ENCODE peak calls at places on chromosome 18, in eight cellular contexts. One of them, this sample, is unnamed.
A peak's percentile ranks its signal among the peaks of the same experiment; 100 is the strongest.

GRCh38 chr18:11324956-11325873 is 175.8 kb upstream of the PIEZO2 start:
- DNase-seq in uterus: no peak
- DNase-seq in stimulated activated CD8-positive, alpha-beta memory T cell treated with anti-CD3 and anti-CD28 coated beads, Interleukin-4, amount 100 ng/mL, for 4 hours: no peak
- DNase-seq in skeletal muscle cell: peak; percentile 57
- DNase-seq in activated naive CD4-positive, alpha-beta T cell treated with anti-CD3 and anti-CD28 coated beads for 36 hours: no peak
- DNase-seq in GDM1: no peak
- DNase-seq in amniotic stem cell: peak; percentile 86
- DNase-seq in non-pigmented ciliary epithelial cell: peak; percentile 83
- DNase-seq in this sample: no peak

GRCh38 chr18:63240541-63241316 is 78.8 kb downstream of the BCL2 start:
- DNase-seq in uterus: no peak
- DNase-seq in stimulated activated CD8-positive, alpha-beta memory T cell treated with anti-CD3 and anti-CD28 coated beads, Interleukin-4, amount 100 ng/mL, for 4 hours: no peak
- DNase-seq in skeletal muscle cell: no peak
- DNase-seq in activated naive CD4-positive, alpha-beta T cell treated with anti-CD3 and anti-CD28 coated beads for 36 hours: no peak
- DNase-seq in GDM1: no peak
- DNase-seq in amniotic stem cell: no peak
- DNase-seq in non-pigmented ciliary epithelial cell: no peak
- DNase-seq in this sample: no peak

GRCh38 chr18:7766817-7767216 is 199.7 kb downstream of the PTPRM start:
- DNase-seq in uterus: no peak
- DNase-seq in stimulated activated CD8-positive, alpha-beta memory T cell treated with anti-CD3 and anti-CD28 coated beads, Interleukin-4, amount 100 ng/mL, for 4 hours: no peak
- DNase-seq in skeletal muscle cell: no peak
- DNase-seq in activated naive CD4-positive, alpha-beta T cell treated with anti-CD3 and anti-CD28 coated beads for 36 hours: no peak
- DNase-seq in GDM1: no peak
- DNase-seq in amniotic stem cell: no peak
- DNase-seq in non-pigmented ciliary epithelial cell: no peak
- DNase-seq in this sample: no peak

GRCh38 chr18:62621546-62621945 is 93.8 kb upstream of the PHLPP1 start:
- DNase-seq in uterus: no peak
- DNase-seq in stimulated activated CD8-positive, alpha-beta memory T cell treated with anti-CD3 and anti-CD28 coated beads, Interleukin-4, amount 100 ng/mL, for 4 hours: no peak
- DNase-seq in skeletal muscle cell: no peak
- DNase-seq in activated naive CD4-positive, alpha-beta T cell treated with anti-CD3 and anti-CD28 coated beads for 36 hours: no peak
- DNase-seq in GDM1: peak; percentile 36
- DNase-seq in amniotic stem cell: no peak
- DNase-seq in non-pigmented ciliary epithelial cell: no peak
- DNase-seq in this sample: no peak

GRCh38 chr18:11665587-11665986 is 23.5 kb upstream of the GNAL start:
- DNase-seq in uterus: no peak
- DNase-seq in stimulated activated CD8-positive, alpha-beta memory T cell treated with anti-CD3 and anti-CD28 coated beads, Interleukin-4, amount 100 ng/mL, for 4 hours: no peak
- DNase-seq in skeletal muscle cell: no peak
- DNase-seq in activated naive CD4-positive, alpha-beta T cell treated with anti-CD3 and anti-CD28 coated beads for 36 hours: no peak
- DNase-seq in GDM1: no peak
- DNase-seq in amniotic stem cell: no peak
- DNase-seq in non-pigmented ciliary epithelial cell: no peak
- DNase-seq in this sample: no peak

GRCh38 chr18:34913837-34914755 is 127.1 kb upstream of the MAPRE2 start:
- DNase-seq in uterus: no peak
- DNase-seq in stimulated activated CD8-positive, alpha-beta memory T cell treated with anti-CD3 and anti-CD28 coated beads, Interleukin-4, amount 100 ng/mL, for 4 hours: no peak
- DNase-seq in skeletal muscle cell: peak; percentile 79
- DNase-seq in activated naive CD4-positive, alpha-beta T cell treated with anti-CD3 and anti-CD28 coated beads for 36 hours: no peak
- DNase-seq in GDM1: no peak
- DNase-seq in amniotic stem cell: no peak
- DNase-seq in non-pigmented ciliary epithelial cell: no peak
- DNase-seq in this sample: no peak

GRCh38 chr18:59921384-59921891 is 21.6 kb downstream of the PMAIP1 start:
- DNase-seq in uterus: no peak
- DNase-seq in stimulated activated CD8-positive, alpha-beta memory T cell treated with anti-CD3 and anti-CD28 coated beads, Interleukin-4, amount 100 ng/mL, for 4 hours: no peak
- DNase-seq in skeletal muscle cell: no peak
- DNase-seq in activated naive CD4-positive, alpha-beta T cell treated with anti-CD3 and anti-CD28 coated beads for 36 hours: peak; percentile 82
- DNase-seq in GDM1: peak; percentile 74
- DNase-seq in amniotic stem cell: no peak
- DNase-seq in non-pigmented ciliary epithelial cell: no peak
- DNase-seq in this sample: no peak

GRCh38 chr18:58960946-58961722 is 96.5 kb downstream of the ZNF532 start:
- DNase-seq in uterus: no peak
- DNase-seq in stimulated activated CD8-positive, alpha-beta memory T cell treated with anti-CD3 and anti-CD28 coated beads, Interleukin-4, amount 100 ng/mL, for 4 hours: no peak
- DNase-seq in skeletal muscle cell: no peak
- DNase-seq in activated naive CD4-positive, alpha-beta T cell treated with anti-CD3 and anti-CD28 coated beads for 36 hours: peak; percentile 27
- DNase-seq in GDM1: no peak
- DNase-seq in amniotic stem cell: no peak
- DNase-seq in non-pigmented ciliary epithelial cell: no peak
- DNase-seq in this sample: no peak

GRCh38 chr18:8803063-8803795 is 97.9 kb downstream of the MTCL1 start:
- DNase-seq in uterus: no peak
- DNase-seq in stimulated activated CD8-positive, alpha-beta memory T cell treated with anti-CD3 and anti-CD28 coated beads, Interleukin-4, amount 100 ng/mL, for 4 hours: no peak
- DNase-seq in skeletal muscle cell: no peak
- DNase-seq in activated naive CD4-positive, alpha-beta T cell treated with anti-CD3 and anti-CD28 coated beads for 36 hours: no peak
- DNase-seq in GDM1: no peak
- DNase-seq in amniotic stem cell: no peak
- DNase-seq in non-pigmented ciliary epithelial cell: no peak
- DNase-seq in this sample: no peak

GRCh38 chr18:60978338-60978737 is 354.9 kb upstream of the CDH20 start:
- DNase-seq in uterus: no peak
- DNase-seq in stimulated activated CD8-positive, alpha-beta memory T cell treated with anti-CD3 and anti-CD28 coated beads, Interleukin-4, amount 100 ng/mL, for 4 hours: no peak
- DNase-seq in skeletal muscle cell: peak; percentile 78
- DNase-seq in activated naive CD4-positive, alpha-beta T cell treated with anti-CD3 and anti-CD28 coated beads for 36 hours: no peak
- DNase-seq in GDM1: no peak
- DNase-seq in amniotic stem cell: peak; percentile 56
- DNase-seq in non-pigmented ciliary epithelial cell: peak; percentile 63
- DNase-seq in this sample: no peak

GRCh38 chr18:9673296-9674251 is 34.5 kb upstream of the RAB31 start:
- DNase-seq in uterus: no peak
- DNase-seq in stimulated activated CD8-positive, alpha-beta memory T cell treated with anti-CD3 and anti-CD28 coated beads, Interleukin-4, amount 100 ng/mL, for 4 hours: no peak
- DNase-seq in skeletal muscle cell: no peak
- DNase-seq in activated naive CD4-positive, alpha-beta T cell treated with anti-CD3 and anti-CD28 coated beads for 36 hours: peak; percentile 42
- DNase-seq in GDM1: peak; percentile 45
- DNase-seq in amniotic stem cell: no peak
- DNase-seq in non-pigmented ciliary epithelial cell: no peak
- DNase-seq in this sample: peak; percentile 16

GRCh38 chr18:22032392-22032961 is 136.9 kb upstream of the GATA6 start:
- DNase-seq in uterus: peak; percentile 29
- DNase-seq in stimulated activated CD8-positive, alpha-beta memory T cell treated with anti-CD3 and anti-CD28 coated beads, Interleukin-4, amount 100 ng/mL, for 4 hours: no peak
- DNase-seq in skeletal muscle cell: peak; percentile 73
- DNase-seq in activated naive CD4-positive, alpha-beta T cell treated with anti-CD3 and anti-CD28 coated beads for 36 hours: no peak
- DNase-seq in GDM1: no peak
- DNase-seq in amniotic stem cell: peak; percentile 54
- DNase-seq in non-pigmented ciliary epithelial cell: peak; percentile 81
- DNase-seq in this sample: no peak

GRCh38 chr18:8279348-8279747 is 329.9 kb upstream of the RAB12 start:
- DNase-seq in uterus: peak; percentile 20
- DNase-seq in stimulated activated CD8-positive, alpha-beta memory T cell treated with anti-CD3 and anti-CD28 coated beads, Interleukin-4, amount 100 ng/mL, for 4 hours: no peak
- DNase-seq in skeletal muscle cell: no peak
- DNase-seq in activated naive CD4-positive, alpha-beta T cell treated with anti-CD3 and anti-CD28 coated beads for 36 hours: no peak
- DNase-seq in GDM1: no peak
- DNase-seq in amniotic stem cell: no peak
- DNase-seq in non-pigmented ciliary epithelial cell: no peak
- DNase-seq in this sample: no peak

GRCh38 chr18:36428431-36429029 is 131.0 kb downstream of the FHOD3 start:
- DNase-seq in uterus: no peak
- DNase-seq in stimulated activated CD8-positive, alpha-beta memory T cell treated with anti-CD3 and anti-CD28 coated beads, Interleukin-4, amount 100 ng/mL, for 4 hours: no peak
- DNase-seq in skeletal muscle cell: no peak
- DNase-seq in activated naive CD4-positive, alpha-beta T cell treated with anti-CD3 and anti-CD28 coated beads for 36 hours: no peak
- DNase-seq in GDM1: no peak
- DNase-seq in amniotic stem cell: no peak
- DNase-seq in non-pigmented ciliary epithelial cell: no peak
- DNase-seq in this sample: no peak

GRCh38 chr18:63909870-63910269 is 2.1 kb downstream of the SERPINB10 start:
- DNase-seq in uterus: no peak
- DNase-seq in stimulated activated CD8-positive, alpha-beta memory T cell treated with anti-CD3 and anti-CD28 coated beads, Interleukin-4, amount 100 ng/mL, for 4 hours: no peak
- DNase-seq in skeletal muscle cell: no peak
- DNase-seq in activated naive CD4-positive, alpha-beta T cell treated with anti-CD3 and anti-CD28 coated beads for 36 hours: no peak
- DNase-seq in GDM1: no peak
- DNase-seq in amniotic stem cell: no peak
- DNase-seq in non-pigmented ciliary epithelial cell: no peak
- DNase-seq in this sample: no peak

GRCh38 chr18:62751341-62751821 is 36.0 kb downstream of the PHLPP1 start:
- DNase-seq in uterus: no peak
- DNase-seq in stimulated activated CD8-positive, alpha-beta memory T cell treated with anti-CD3 and anti-CD28 coated beads, Interleukin-4, amount 100 ng/mL, for 4 hours: no peak
- DNase-seq in skeletal muscle cell: no peak
- DNase-seq in activated naive CD4-positive, alpha-beta T cell treated with anti-CD3 and anti-CD28 coated beads for 36 hours: no peak
- DNase-seq in GDM1: no peak
- DNase-seq in amniotic stem cell: no peak
- DNase-seq in non-pigmented ciliary epithelial cell: no peak
- DNase-seq in this sample: no peak

GRCh38 chr18:37274309-37274987 is 291.1 kb downstream of the CELF4 start:
- DNase-seq in uterus: no peak
- DNase-seq in stimulated activated CD8-positive, alpha-beta memory T cell treated with anti-CD3 and anti-CD28 coated beads, Interleukin-4, amount 100 ng/mL, for 4 hours: no peak
- DNase-seq in skeletal muscle cell: no peak
- DNase-seq in activated naive CD4-positive, alpha-beta T cell treated with anti-CD3 and anti-CD28 coated beads for 36 hours: no peak
- DNase-seq in GDM1: no peak
- DNase-seq in amniotic stem cell: no peak
- DNase-seq in non-pigmented ciliary epithelial cell: no peak
- DNase-seq in this sample: no peak

GRCh38 chr18:11488175-11488574 is 121.2 kb upstream of the SLC35G4 start:
- DNase-seq in uterus: no peak
- DNase-seq in stimulated activated CD8-positive, alpha-beta memory T cell treated with anti-CD3 and anti-CD28 coated beads, Interleukin-4, amount 100 ng/mL, for 4 hours: no peak
- DNase-seq in skeletal muscle cell: peak; percentile 41
- DNase-seq in activated naive CD4-positive, alpha-beta T cell treated with anti-CD3 and anti-CD28 coated beads for 36 hours: no peak
- DNase-seq in GDM1: no peak
- DNase-seq in amniotic stem cell: no peak
- DNase-seq in non-pigmented ciliary epithelial cell: peak; percentile 45
- DNase-seq in this sample: no peak

GRCh38 chr18:26407721-26408601 is 140.4 kb downstream of the KCTD1 start:
- DNase-seq in uterus: no peak
- DNase-seq in stimulated activated CD8-positive, alpha-beta memory T cell treated with anti-CD3 and anti-CD28 coated beads, Interleukin-4, amount 100 ng/mL, for 4 hours: no peak
- DNase-seq in skeletal muscle cell: no peak
- DNase-seq in activated naive CD4-positive, alpha-beta T cell treated with anti-CD3 and anti-CD28 coated beads for 36 hours: no peak
- DNase-seq in GDM1: no peak
- DNase-seq in amniotic stem cell: no peak
- DNase-seq in non-pigmented ciliary epithelial cell: no peak
- DNase-seq in this sample: no peak

GRCh38 chr18:45621068-45621511 is 5.8 kb downstream of the SLC14A2 start:
- DNase-seq in uterus: peak; percentile 48
- DNase-seq in stimulated activated CD8-positive, alpha-beta memory T cell treated with anti-CD3 and anti-CD28 coated beads, Interleukin-4, amount 100 ng/mL, for 4 hours: peak; percentile 12
- DNase-seq in skeletal muscle cell: no peak
- DNase-seq in activated naive CD4-positive, alpha-beta T cell treated with anti-CD3 and anti-CD28 coated beads for 36 hours: peak; percentile 51
- DNase-seq in GDM1: no peak
- DNase-seq in amniotic stem cell: no peak
- DNase-seq in non-pigmented ciliary epithelial cell: no peak
- DNase-seq in this sample: peak; percentile 42

GRCh38 chr18:59454909-59455727 is 96.1 kb upstream of the LMAN1 start:
- DNase-seq in uterus: no peak
- DNase-seq in stimulated activated CD8-positive, alpha-beta memory T cell treated with anti-CD3 and anti-CD28 coated beads, Interleukin-4, amount 100 ng/mL, for 4 hours: no peak
- DNase-seq in skeletal muscle cell: no peak
- DNase-seq in activated naive CD4-positive, alpha-beta T cell treated with anti-CD3 and anti-CD28 coated beads for 36 hours: no peak
- DNase-seq in GDM1: no peak
- DNase-seq in amniotic stem cell: no peak
- DNase-seq in non-pigmented ciliary epithelial cell: no peak
- DNase-seq in this sample: no peak

GRCh38 chr18:60038731-60039130 is 138.9 kb downstream of the PMAIP1 start:
- DNase-seq in uterus: no peak
- DNase-seq in stimulated activated CD8-positive, alpha-beta memory T cell treated with anti-CD3 and anti-CD28 coated beads, Interleukin-4, amount 100 ng/mL, for 4 hours: no peak
- DNase-seq in skeletal muscle cell: no peak
- DNase-seq in activated naive CD4-positive, alpha-beta T cell treated with anti-CD3 and anti-CD28 coated beads for 36 hours: no peak
- DNase-seq in GDM1: no peak
- DNase-seq in amniotic stem cell: no peak
- DNase-seq in non-pigmented ciliary epithelial cell: no peak
- DNase-seq in this sample: no peak

GRCh38 chr18:75033516-75033915 is 175.4 kb downstream of the PTGR3 start:
- DNase-seq in uterus: no peak
- DNase-seq in stimulated activated CD8-positive, alpha-beta memory T cell treated with anti-CD3 and anti-CD28 coated beads, Interleukin-4, amount 100 ng/mL, for 4 hours: no peak
- DNase-seq in skeletal muscle cell: no peak
- DNase-seq in activated naive CD4-positive, alpha-beta T cell treated with anti-CD3 and anti-CD28 coated beads for 36 hours: no peak
- DNase-seq in GDM1: no peak
- DNase-seq in amniotic stem cell: no peak
- DNase-seq in non-pigmented ciliary epithelial cell: no peak
- DNase-seq in this sample: no peak

GRCh38 chr18:42508683-42509347 is 553.8 kb downstream of the PIK3C3 start:
- DNase-seq in uterus: no peak
- DNase-seq in stimulated activated CD8-positive, alpha-beta memory T cell treated with anti-CD3 and anti-CD28 coated beads, Interleukin-4, amount 100 ng/mL, for 4 hours: no peak
- DNase-seq in skeletal muscle cell: no peak
- DNase-seq in activated naive CD4-positive, alpha-beta T cell treated with anti-CD3 and anti-CD28 coated beads for 36 hours: no peak
- DNase-seq in GDM1: no peak
- DNase-seq in amniotic stem cell: no peak
- DNase-seq in non-pigmented ciliary epithelial cell: no peak
- DNase-seq in this sample: no peak

GRCh38 chr18:54358495-54358793 is 738 bp downstream of the C18orf54 start:
- DNase-seq in uterus: no peak
- DNase-seq in stimulated activated CD8-positive, alpha-beta memory T cell treated with anti-CD3 and anti-CD28 coated beads, Interleukin-4, amount 100 ng/mL, for 4 hours: no peak
- DNase-seq in skeletal muscle cell: no peak
- DNase-seq in activated naive CD4-positive, alpha-beta T cell treated with anti-CD3 and anti-CD28 coated beads for 36 hours: no peak
- DNase-seq in GDM1: no peak
- DNase-seq in amniotic stem cell: no peak
- DNase-seq in non-pigmented ciliary epithelial cell: no peak
- DNase-seq in this sample: peak; percentile 2

GRCh38 chr18:57759650-57760049 is 43.5 kb downstream of the ATP8B1 start:
- DNase-seq in uterus: no peak
- DNase-seq in stimulated activated CD8-positive, alpha-beta memory T cell treated with anti-CD3 and anti-CD28 coated beads, Interleukin-4, amount 100 ng/mL, for 4 hours: no peak
- DNase-seq in skeletal muscle cell: no peak
- DNase-seq in activated naive CD4-positive, alpha-beta T cell treated with anti-CD3 and anti-CD28 coated beads for 36 hours: no peak
- DNase-seq in GDM1: no peak
- DNase-seq in amniotic stem cell: no peak
- DNase-seq in non-pigmented ciliary epithelial cell: no peak
- DNase-seq in this sample: no peak

GRCh38 chr18:55189972-55190371 is 230.7 kb upstream of the CCDC68 start:
- DNase-seq in uterus: no peak
- DNase-seq in stimulated activated CD8-positive, alpha-beta memory T cell treated with anti-CD3 and anti-CD28 coated beads, Interleukin-4, amount 100 ng/mL, for 4 hours: no peak
- DNase-seq in skeletal muscle cell: no peak
- DNase-seq in activated naive CD4-positive, alpha-beta T cell treated with anti-CD3 and anti-CD28 coated beads for 36 hours: no peak
- DNase-seq in GDM1: no peak
- DNase-seq in amniotic stem cell: no peak
- DNase-seq in non-pigmented ciliary epithelial cell: no peak
- DNase-seq in this sample: peak; percentile 31

GRCh38 chr18:58856881-58857280 is 7.8 kb upstream of the ZNF532 start:
- DNase-seq in uterus: no peak
- DNase-seq in stimulated activated CD8-positive, alpha-beta memory T cell treated with anti-CD3 and anti-CD28 coated beads, Interleukin-4, amount 100 ng/mL, for 4 hours: no peak
- DNase-seq in skeletal muscle cell: no peak
- DNase-seq in activated naive CD4-positive, alpha-beta T cell treated with anti-CD3 and anti-CD28 coated beads for 36 hours: no peak
- DNase-seq in GDM1: no peak
- DNase-seq in amniotic stem cell: no peak
- DNase-seq in non-pigmented ciliary epithelial cell: no peak
- DNase-seq in this sample: no peak

GRCh38 chr18:7393080-7393479 is 162.2 kb downstream of the LRRC30 start:
- DNase-seq in uterus: no peak
- DNase-seq in stimulated activated CD8-positive, alpha-beta memory T cell treated with anti-CD3 and anti-CD28 coated beads, Interleukin-4, amount 100 ng/mL, for 4 hours: no peak
- DNase-seq in skeletal muscle cell: no peak
- DNase-seq in activated naive CD4-positive, alpha-beta T cell treated with anti-CD3 and anti-CD28 coated beads for 36 hours: no peak
- DNase-seq in GDM1: no peak
- DNase-seq in amniotic stem cell: no peak
- DNase-seq in non-pigmented ciliary epithelial cell: no peak
- DNase-seq in this sample: no peak

GRCh38 chr18:8823530-8823929 is 118.2 kb downstream of the MTCL1 start:
- DNase-seq in uterus: no peak
- DNase-seq in stimulated activated CD8-positive, alpha-beta memory T cell treated with anti-CD3 and anti-CD28 coated beads, Interleukin-4, amount 100 ng/mL, for 4 hours: no peak
- DNase-seq in skeletal muscle cell: no peak
- DNase-seq in activated naive CD4-positive, alpha-beta T cell treated with anti-CD3 and anti-CD28 coated beads for 36 hours: no peak
- DNase-seq in GDM1: no peak
- DNase-seq in amniotic stem cell: no peak
- DNase-seq in non-pigmented ciliary epithelial cell: no peak
- DNase-seq in this sample: no peak

GRCh38 chr18:56872140-56872539 is 221.0 kb downstream of the WDR7 start:
- DNase-seq in uterus: no peak
- DNase-seq in stimulated activated CD8-positive, alpha-beta memory T cell treated with anti-CD3 and anti-CD28 coated beads, Interleukin-4, amount 100 ng/mL, for 4 hours: no peak
- DNase-seq in skeletal muscle cell: no peak
- DNase-seq in activated naive CD4-positive, alpha-beta T cell treated with anti-CD3 and anti-CD28 coated beads for 36 hours: no peak
- DNase-seq in GDM1: no peak
- DNase-seq in amniotic stem cell: no peak
- DNase-seq in non-pigmented ciliary epithelial cell: no peak
- DNase-seq in this sample: no peak

GRCh38 chr18:3450358-3451107 is 561 bp downstream of the TGIF1 start:
- DNase-seq in uterus: peak; percentile 75
- DNase-seq in stimulated activated CD8-positive, alpha-beta memory T cell treated with anti-CD3 and anti-CD28 coated beads, Interleukin-4, amount 100 ng/mL, for 4 hours: peak; percentile 61
- DNase-seq in skeletal muscle cell: no peak
- DNase-seq in activated naive CD4-positive, alpha-beta T cell treated with anti-CD3 and anti-CD28 coated beads for 36 hours: peak; percentile 60
- DNase-seq in GDM1: peak; percentile 15
- DNase-seq in amniotic stem cell: no peak
- DNase-seq in non-pigmented ciliary epithelial cell: no peak
- DNase-seq in this sample: peak; percentile 66

GRCh38 chr18:76691800-76692199 is 130.6 kb upstream of the ZNF236 start:
- DNase-seq in uterus: no peak
- DNase-seq in stimulated activated CD8-positive, alpha-beta memory T cell treated with anti-CD3 and anti-CD28 coated beads, Interleukin-4, amount 100 ng/mL, for 4 hours: no peak
- DNase-seq in skeletal muscle cell: no peak
- DNase-seq in activated naive CD4-positive, alpha-beta T cell treated with anti-CD3 and anti-CD28 coated beads for 36 hours: no peak
- DNase-seq in GDM1: no peak
- DNase-seq in amniotic stem cell: no peak
- DNase-seq in non-pigmented ciliary epithelial cell: no peak
- DNase-seq in this sample: no peak

GRCh38 chr18:42306208-42306980 is 351.4 kb downstream of the PIK3C3 start:
- DNase-seq in uterus: no peak
- DNase-seq in stimulated activated CD8-positive, alpha-beta memory T cell treated with anti-CD3 and anti-CD28 coated beads, Interleukin-4, amount 100 ng/mL, for 4 hours: no peak
- DNase-seq in skeletal muscle cell: no peak
- DNase-seq in activated naive CD4-positive, alpha-beta T cell treated with anti-CD3 and anti-CD28 coated beads for 36 hours: no peak
- DNase-seq in GDM1: no peak
- DNase-seq in amniotic stem cell: no peak
- DNase-seq in non-pigmented ciliary epithelial cell: no peak
- DNase-seq in this sample: no peak